ENCODE peak calls at places on chromosome 9, in four cellular contexts. V is IMR-90, R is MM.1S, O is neural progenitor cell. A is an unnamed sample. For H3K36me3 and H3K27me3, the result is how much of the 10 kb centered on the place peaks cover.

GRCh38 chr9:94916956-94917355 is 190.5 kb downstream of the AOPEP start:
- DNase-seq in V (no peak), R (peak), O (no peak), A (no peak)

GRCh38 chr9:37650873-37651768 is at the start of gene FRMPD1:
- DNase-seq in V (peak), R (peak), O (peak), A (peak)

GRCh38 chr9:130239741-130240241 is 25.8 kb upstream of the HMCN2 start:
- DNase-seq in V (peak), R (peak), O (no peak), A (peak)

GRCh38 chr9:137296214-137297059 is 5.6 kb downstream of the NRARP start:
- DNase-seq in V (peak), R (no peak), O (no peak), A (no peak)

GRCh38 chr9:104872959-104873850 is 54.8 kb downstream of the ABCA1 start:
- DNase-seq in V (peak), R (no peak), O (no peak), A (no peak)

GRCh38 chr9:127129073-127129717 is 6.8 kb upstream of the ANGPTL2 start:
- DNase-seq in V (no peak), R (no peak), O (no peak), A (no peak)

GRCh38 chr9:113896713-113897112 is 20.6 kb downstream of the ZNF618 start:
- DNase-seq in V (no peak), R (no peak), O (no peak), A (no peak)

GRCh38 chr9:94950040-94950732 is 223.7 kb downstream of the AOPEP start:
- DNase-seq in V (no peak), R (no peak), O (no peak), A (no peak)

GRCh38 chr9:21813575-21814473 is 11.4 kb downstream of the MTAP start:
- DNase-seq in V (peak), R (peak), O (peak), A (peak)

GRCh38 chr9:109907400-109907799 is 127.4 kb downstream of the PALM2AKAP2 start:
- DNase-seq in V (no peak), R (peak), O (peak), A (peak)

GRCh38 chr9:9133526-9133925 is 1333.9 kb upstream of the DMAC1 start:
- DNase-seq in V (no peak), R (no peak), O (no peak), A (no peak)

GRCh38 chr9:25917593-25918426 is 239.6 kb upstream of the TUSC1 start:
- DNase-seq in V (no peak), R (no peak), O (no peak), A (no peak)

GRCh38 chr9:70964861-70965260 is 156.6 kb downstream of the TRPM3 start:
- DNase-seq in V (no peak), R (no peak), O (no peak), A (no peak)

GRCh38 chr9:21479152-21479702 is 2.9 kb downstream of the IFNE start:
- DNase-seq in V (no peak), R (no peak), O (no peak), A (no peak)

GRCh38 chr9:136566553-136566895 is 20.7 kb upstream of the NOTCH1 start:
- DNase-seq in V (no peak), R (no peak), O (no peak), A (no peak)

GRCh38 chr9:129716091-129716490 is 36.8 kb downstream of the PTGES start:
- DNase-seq in V (peak), R (no peak), O (no peak), A (no peak)

GRCh38 chr9:86768020-86768419 is 179.3 kb downstream of the GAS1 start:
- DNase-seq in V (no peak), R (no peak), O (no peak), A (no peak)

GRCh38 chr9:95852059-95853032 is 23.1 kb upstream of the ERCC6L2 start:
- DNase-seq in V (peak), R (no peak), O (no peak), A (no peak)

GRCh38 chr9:134704499-134704898 is 62.9 kb downstream of the COL5A1 start:
- DNase-seq in V (no peak), R (no peak), O (no peak), A (no peak)

GRCh38 chr9:104027295-104027694 is 66.8 kb upstream of the SMC2 start:
- DNase-seq in V (no peak), R (peak), O (no peak), A (no peak)

GRCh38 chr9:89623925-89624420 is 19.2 kb downstream of the GADD45G start:
- DNase-seq in V (no peak), R (no peak), O (no peak), A (no peak)

GRCh38 chr9:86515221-86515620 is 161.0 kb upstream of the TUT7 start:
- DNase-seq in V (no peak), R (no peak), O (no peak), A (no peak)

GRCh38 chr9:108535526-108535925 is 320.3 kb downstream of the ACTL7B start:
- DNase-seq in V (no peak), R (peak), O (peak), A (peak)

DNA sequence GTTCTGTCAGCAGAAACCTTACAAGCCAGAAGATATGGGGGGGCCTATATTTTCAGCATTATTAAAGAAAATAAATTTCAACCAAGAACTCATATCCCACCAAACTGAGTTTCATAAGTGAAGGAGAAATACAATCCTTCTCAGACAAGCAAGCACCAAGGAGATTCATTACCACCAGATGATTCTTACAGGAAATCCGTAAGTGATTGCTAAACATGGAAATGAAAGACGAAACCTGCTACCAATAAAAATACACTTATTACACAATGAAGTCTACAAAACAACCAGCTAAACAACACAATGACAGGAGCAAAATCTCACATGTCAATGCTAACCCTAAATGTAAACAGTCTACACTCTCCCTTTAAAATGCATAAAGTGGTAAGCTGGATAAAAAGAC is 17.8 kb upstream of the C9orf72 start:
- DNase-seq in V (no peak), R (no peak), O (no peak), A (no peak)
- H3K4me3 ChIP-seq in V (no peak), R (no peak), O (no peak), A (no peak)

GRCh38 chr9:90853945-90854344 is 52.3 kb downstream of the SYK start:
- DNase-seq in V (no peak), R (no peak), O (no peak), A (no peak)

GRCh38 chr9:90855208-90856000 is 53.8 kb downstream of the SYK start:
- DNase-seq in V (no peak), R (no peak), O (no peak), A (no peak)

GRCh38 chr9:90851444-90851843 is 49.8 kb downstream of the SYK start:
- DNase-seq in V (no peak), R (no peak), O (no peak), A (peak)

GRCh38 chr9:90857103-90857502 is 55.5 kb downstream of the SYK start:
- DNase-seq in V (no peak), R (no peak), O (no peak), A (no peak)

GRCh38 chr9:90854637-90855036 is 53.0 kb downstream of the SYK start:
- DNase-seq in V (no peak), R (no peak), O (no peak), A (no peak)
- H3K36me3 ChIP-seq in V (under half), R (under half), O (under half), A (under half)

GRCh38 chr9:101736723-101737122 is 1.7 kb downstream of the GRIN3A start:
- DNase-seq in V (no peak), R (no peak), O (peak), A (peak)
- H3K27me3 ChIP-seq in V (under half), R (under half), O (half or more), A (under half)

DNA sequence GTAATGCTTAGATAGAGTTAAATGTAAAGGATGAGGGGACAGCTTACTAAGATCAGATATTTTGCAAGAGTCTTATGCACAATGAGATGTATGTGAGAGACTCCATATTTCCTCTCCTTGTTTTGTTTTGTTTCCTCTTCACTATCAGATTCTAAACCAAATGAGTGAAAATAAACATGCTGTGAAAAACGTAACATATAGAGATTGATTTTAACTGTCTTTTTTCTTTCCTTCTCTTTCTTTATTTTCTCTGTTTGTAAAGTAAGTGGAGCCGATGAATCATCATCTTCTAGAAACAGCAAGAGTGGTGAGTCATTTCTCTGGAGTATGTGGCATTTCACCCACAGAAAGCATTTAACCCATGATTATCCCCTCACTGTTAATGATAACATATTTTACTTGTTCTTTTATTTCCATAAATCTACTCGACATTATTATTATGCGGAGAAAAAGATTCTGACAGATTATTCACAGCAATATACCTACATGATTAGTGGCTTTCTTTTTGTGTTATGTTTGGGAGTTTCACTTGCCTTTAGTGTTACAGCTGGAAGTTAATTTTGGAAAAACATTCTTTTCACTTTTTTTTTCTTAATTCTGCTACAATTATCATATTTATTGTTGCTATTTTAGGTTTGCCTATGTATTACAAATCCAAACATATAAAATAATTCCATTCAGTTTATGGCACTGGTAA is 2.1 kb upstream of the ANXA1 start:
- DNase-seq in V (peak), R (peak), O (no peak), A (no peak)
- H3K4me3 ChIP-seq in V (peak), R (peak), O (no peak), A (no peak)

DNA sequence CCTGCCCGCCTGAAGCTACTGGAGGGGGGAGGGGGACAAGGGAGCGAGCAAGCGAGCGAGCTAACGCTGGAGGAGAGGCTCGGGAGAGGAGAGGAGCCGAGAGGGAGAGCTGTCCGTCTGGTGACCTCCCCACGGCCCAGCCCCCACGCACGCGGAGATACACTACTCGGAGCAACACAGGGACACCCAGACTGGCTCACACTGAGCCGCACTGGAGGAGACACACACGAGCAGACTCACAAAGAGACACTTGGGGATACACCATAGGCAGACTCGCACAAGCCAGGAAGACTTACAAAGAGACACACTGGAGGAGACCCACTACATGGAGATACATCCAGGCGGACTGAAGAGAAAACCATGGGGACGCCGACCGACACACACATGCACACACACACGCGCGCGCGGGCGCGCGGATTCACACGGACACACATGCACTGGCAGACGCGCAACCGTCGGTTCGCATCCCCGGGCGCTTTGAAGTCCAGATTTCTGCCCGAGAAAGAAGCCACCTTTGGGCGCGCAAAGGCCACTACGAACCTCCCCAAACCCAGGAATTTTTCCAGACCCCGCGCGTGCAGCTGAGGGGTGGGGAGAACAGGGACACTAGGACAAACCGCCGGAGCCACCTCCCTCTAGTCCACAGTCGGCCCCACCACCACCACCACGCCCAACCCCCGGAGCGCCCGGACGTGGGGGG is 703 bp downstream of the CNTFR start:
- DNase-seq in V (no peak), R (no peak), O (peak), A (peak)
- H3K36me3 ChIP-seq in V (under half), R (under half), O (under half), A (under half)

A was measured in H7.